ENCODE peak calls at places on chromosome 13, in six cellular contexts. A is IMR-90, X is H9, R is neuronal stem cell, J is H1, Q is mesenchymal stem cell. L is an unnamed sample.

GRCh38 chr13:51324714-51325440 is 14.6 kb upstream of the SERPINE3 start:
- DNase-seq in Q (no peak), X (peak), J (no peak), R (no peak), A (no peak), L (no peak)

GRCh38 chr13:33249066-33249465 is 36.5 kb downstream of the STARD13 start:
- DNase-seq in R (no peak), X (no peak), A (peak), J (no peak), Q (peak), L (no peak)

GRCh38 chr13:46010148-46010547 is 42.4 kb downstream of the ZC3H13 start:
- DNase-seq in X (no peak), R (no peak), J (no peak), A (no peak), Q (peak), L (no peak)

GRCh38 chr13:23979361-23980159 is 82.3 kb upstream of the C1QTNF9B start:
- DNase-seq in J (no peak), X (peak), Q (peak), R (peak), A (peak), L (peak)

GRCh38 chr13:114004416-114005205 is 30.7 kb upstream of the C13orf46 start:
- DNase-seq in X (no peak), A (peak), R (no peak), Q (peak), J (no peak), L (no peak)

GRCh38 chr13:21012841-21013681 is 48.3 kb downstream of the LATS2 start:
- DNase-seq in X (no peak), A (no peak), J (no peak), Q (no peak), R (no peak), L (no peak)

GRCh38 chr13:93726173-93727019 is 499.8 kb downstream of the GPC6 start:
- DNase-seq in X (no peak), J (no peak), R (no peak), Q (no peak), A (no peak), L (no peak)

GRCh38 chr13:104816716-104817115 is 1718.7 kb downstream of the EFNB2 start:
- DNase-seq in X (no peak), R (no peak), Q (no peak), J (no peak), A (no peak), L (no peak)

GRCh38 chr13:94178625-94179244 is 300.7 kb downstream of the DCT start:
- DNase-seq in J (no peak), A (peak), Q (peak), X (no peak), R (no peak), L (no peak)

GRCh38 chr13:100269837-100270236 is 180.9 kb downstream of the PCCA start:
- DNase-seq in X (no peak), J (no peak), Q (peak), R (no peak), A (peak), L (no peak)

GRCh38 chr13:65985632-65986031 is 1244.5 kb downstream of the PCDH9 start:
- DNase-seq in J (no peak), Q (no peak), R (no peak), X (peak), A (no peak), L (no peak)

GRCh38 chr13:68304287-68304893 is 1074.3 kb upstream of the PCDH9 start:
- DNase-seq in J (no peak), Q (peak), R (peak), A (no peak), X (no peak), L (peak)

GRCh38 chr13:33349314-33349995 is 63.9 kb upstream of the STARD13 start:
- DNase-seq in A (no peak), X (peak), Q (peak), R (peak), J (no peak), L (no peak)

GRCh38 chr13:50344717-50345116 is 329.5 kb downstream of the KCNRG start:
- DNase-seq in A (no peak), J (no peak), R (no peak), Q (no peak), X (no peak), L (no peak)

GRCh38 chr13:30997697-30998547 is 65.5 kb downstream of the TEX26 start:
- DNase-seq in X (no peak), J (no peak), Q (no peak), R (no peak), A (no peak), L (no peak)

GRCh38 chr13:94162289-94162688 is 317.2 kb downstream of the DCT start:
- DNase-seq in X (no peak), A (no peak), R (no peak), J (no peak), Q (no peak), L (no peak)

GRCh38 chr13:77430377-77430951 is 103.6 kb upstream of the MYCBP2 start:
- DNase-seq in J (no peak), X (no peak), Q (no peak), R (no peak), A (no peak), L (no peak)

GRCh38 chr13:47039106-47039505 is 142.3 kb upstream of the HTR2A start:
- DNase-seq in A (peak), Q (peak), R (no peak), X (no peak), J (no peak), L (peak)

GRCh38 chr13:69947577-69947976 is 160.0 kb upstream of the ATXN8OS start:
- DNase-seq in R (no peak), A (no peak), X (no peak), Q (no peak), J (no peak), L (no peak)

GRCh38 chr13:41608111-41608510 is 150.8 kb downstream of the RGCC start:
- DNase-seq in Q (no peak), R (no peak), J (no peak), X (no peak), A (no peak), L (no peak)

GRCh38 chr13:110356362-110356761 is 49.3 kb downstream of the COL4A2 start:
- DNase-seq in J (no peak), R (no peak), Q (no peak), A (no peak), X (no peak), L (peak)

GRCh38 chr13:76723551-76724232 is 162.5 kb downstream of the KCTD12 start:
- DNase-seq in X (peak), R (no peak), A (peak), Q (peak), J (peak), L (peak)

GRCh38 chr13:20177049-20177831 is 15.5 kb downstream of the GJB2 start:
- DNase-seq in X (no peak), J (no peak), Q (no peak), R (no peak), A (no peak), L (no peak)

DNA sequence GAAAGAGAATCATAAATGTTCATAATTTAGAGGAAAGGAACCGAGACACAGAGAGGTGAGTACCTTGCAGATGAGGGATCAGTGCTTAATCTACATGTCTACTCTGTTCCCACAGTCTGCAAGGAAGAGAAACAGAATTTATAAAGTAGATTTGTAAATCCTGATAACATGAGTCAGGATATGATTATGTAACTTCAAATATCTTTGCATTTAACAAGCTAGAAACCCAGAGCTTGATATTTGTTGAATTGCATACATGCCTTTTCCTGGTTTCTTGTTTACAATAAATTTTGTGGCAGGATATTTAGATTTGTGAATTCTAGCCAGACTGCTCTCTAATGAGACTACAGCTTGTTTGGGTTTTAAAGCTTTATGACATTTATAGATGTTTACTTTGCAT is 219.2 kb downstream of the ENOX1 start:
- DNase-seq in X (no peak), J (no peak), A (peak), R (no peak), Q (peak), L (no peak)
- H3K4me2 ChIP-seq in X (no peak), J (no peak), A (no peak), R (no peak), Q (no peak), L (no peak)

GRCh38 chr13:98853791-98854191 is 101.3 kb upstream of the SLC15A1 start:
- DNase-seq in J (no peak), A (peak), Q (peak), R (no peak), X (no peak), L (no peak)
- H2AFZ ChIP-seq in J (no peak), A (peak), Q (no peak), R (no peak), X (no peak), L (no peak)

GRCh38 chr13:81778350-81778749 is 1437.4 kb upstream of the SPRY2 start:
- DNase-seq in J (no peak), A (no peak), X (no peak), R (no peak), Q (no peak), L (no peak)

GRCh38 chr13:81779896-81780295 is 1439.0 kb upstream of the SPRY2 start:
- DNase-seq in Q (no peak), J (no peak), A (no peak), R (no peak), X (no peak), L (no peak)

GRCh38 chr13:81781471-81781870 is 1440.5 kb upstream of the SPRY2 start:
- DNase-seq in A (no peak), Q (no peak), R (no peak), X (no peak), J (no peak), L (no peak)
- H3K18ac ChIP-seq in A (no peak), Q (no peak), R (no peak), X (no peak), J (no peak), L (no peak)

GRCh38 chr13:106917673-106918652 is 350.0 kb upstream of the ARGLU1 start:
- DNase-seq in A (peak), R (peak), X (peak), Q (peak), J (peak), L (peak)

GRCh38 chr13:106922384-106922783 is 354.4 kb upstream of the ARGLU1 start:
- DNase-seq in J (no peak), A (no peak), R (no peak), Q (no peak), X (no peak), L (peak)

GRCh38 chr13:106917024-106917491 is 349.1 kb upstream of the ARGLU1 start:
- DNase-seq in J (no peak), A (no peak), Q (no peak), R (no peak), X (peak), L (no peak)

GRCh38 chr13:106919093-106919492 is 351.2 kb upstream of the ARGLU1 start:
- DNase-seq in Q (peak), X (no peak), R (no peak), A (no peak), J (no peak), L (no peak)

GRCh38 chr13:106919638-106920037 is 351.7 kb upstream of the ARGLU1 start:
- DNase-seq in X (no peak), R (no peak), Q (no peak), A (no peak), J (no peak), L (no peak)
- H3K4me2 ChIP-seq in X (no peak), R (peak), Q (peak), A (no peak), J (no peak), L (no peak)

GRCh38 chr13:43377955-43378354 is 354.6 kb downstream of the DNAJC15 start:
- DNase-seq in R (no peak), Q (no peak), X (no peak), A (peak), J (no peak), L (no peak)
- H2AFZ ChIP-seq in R (no peak), Q (no peak), X (no peak), A (no peak), J (no peak), L (no peak)

DNA sequence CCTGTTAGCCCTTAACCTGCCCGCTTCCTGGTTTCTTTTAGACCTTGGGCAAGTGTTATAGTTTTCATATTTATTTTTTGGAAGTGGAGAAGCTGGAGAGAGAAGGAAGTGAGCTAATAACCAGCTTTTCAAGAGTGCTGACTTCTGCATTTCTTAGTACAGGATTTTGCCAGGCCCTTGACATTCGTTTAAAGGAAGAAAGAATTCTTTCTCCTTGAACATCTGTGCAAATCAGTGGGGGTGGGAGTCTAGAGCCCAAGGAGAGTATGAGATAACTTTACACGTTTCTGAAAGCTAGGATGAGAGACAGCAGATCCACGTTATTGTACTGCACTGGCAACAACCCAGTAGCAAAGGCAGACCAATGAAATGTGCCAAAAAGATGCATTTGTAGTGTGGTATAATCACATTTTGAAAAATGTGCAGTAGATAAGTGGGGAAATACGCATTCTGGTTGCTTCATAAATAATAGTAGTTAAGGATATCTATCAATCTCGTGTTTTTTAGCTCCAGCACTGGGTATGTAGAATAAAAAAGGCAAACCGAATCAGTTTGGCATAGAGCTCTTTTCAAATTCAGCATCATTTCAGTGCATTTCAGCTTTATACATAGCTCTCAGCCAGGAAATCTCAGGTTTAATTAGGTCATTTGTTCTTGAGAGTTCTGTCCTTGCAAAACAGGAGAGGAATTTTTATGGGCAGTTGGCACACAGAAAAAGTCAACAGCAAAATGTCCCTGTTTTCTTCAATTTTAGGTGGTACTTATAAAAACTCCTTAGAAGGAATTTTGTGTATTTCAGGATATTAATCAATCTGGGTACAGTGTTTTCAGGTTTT is 4.3 kb downstream of the RNF113B start:
- DNase-seq in X (no peak), R (no peak), A (peak), J (no peak), Q (peak), L (peak)
- H3K18ac ChIP-seq in X (no peak), R (no peak), A (peak), J (no peak), Q (peak), L (no peak)

GRCh38 chr13:97307096-97307495 is 85.0 kb downstream of the MBNL2 start:
- DNase-seq in Q (no peak), X (no peak), R (no peak), J (no peak), A (no peak), L (no peak)

GRCh38 chr13:97308735-97309429 is 86.7 kb downstream of the MBNL2 start:
- DNase-seq in Q (peak), J (no peak), A (peak), X (no peak), R (no peak), L (no peak)

GRCh38 chr13:97306646-97307045 is 84.5 kb downstream of the MBNL2 start:
- DNase-seq in X (no peak), A (no peak), Q (no peak), R (no peak), J (no peak), L (peak)

GRCh38 chr13:97307544-97307881 is 85.4 kb downstream of the MBNL2 start:
- DNase-seq in A (no peak), R (no peak), Q (no peak), X (no peak), J (no peak), L (no peak)

GRCh38 chr13:97307882-97308624 is 85.9 kb downstream of the MBNL2 start:
- DNase-seq in X (no peak), J (no peak), R (peak), A (peak), Q (peak), L (peak)
- H3K4me2 ChIP-seq in X (no peak), J (no peak), R (no peak), A (peak), Q (no peak), L (no peak)